ENCODE peak calls at places on chromosome 16, in four cellular contexts. M is cardiac muscle cell, H is BE2C, Q is SK-N-SH. W is an unnamed sample.

GRCh38 chr16:10578474-10579316 is 1.7 kb downstream of the EMP2 start:
- DNase-seq in M (no peak), H (no peak), Q (no peak), W (no peak)

GRCh38 chr16:11498683-11499082 is 88.0 kb downstream of the LITAF start:
- DNase-seq in M (no peak), H (no peak), Q (no peak), W (no peak)

GRCh38 chr16:83713597-83713996 is 94.2 kb upstream of the HSBP1 start:
- DNase-seq in M (no peak), H (peak; percentile 45), Q (peak; percentile 17), W (no peak)

GRCh38 chr16:72848759-72849664 is 198.9 kb downstream of the ZFHX3 start:
- DNase-seq in M (peak; percentile 94), H (peak; percentile 94), Q (peak; percentile 82), W (no peak)

GRCh38 chr16:4372578-4373355 is 1.1 kb downstream of the VASN start:
- DNase-seq in M (peak; percentile 64), H (peak; percentile 91), Q (peak; percentile 85), W (no peak)

GRCh38 chr16:3578610-3579551 is 1.7 kb upstream of the NLRC3 start:
- DNase-seq in M (no peak), H (no peak), Q (no peak), W (no peak)

GRCh38 chr16:73951541-73951940 is 345.1 kb upstream of the PSMD7 start:
- DNase-seq in M (peak; percentile 0), H (no peak), Q (no peak), W (no peak)

GRCh38 chr16:17359778-17360177 is 111.0 kb downstream of the XYLT1 start:
- DNase-seq in M (peak; percentile 15), H (no peak), Q (peak; percentile 29), W (no peak)

GRCh38 chr16:79267781-79268180 is 332.8 kb downstream of the MAF start:
- DNase-seq in M (no peak), H (no peak), Q (no peak), W (no peak)

DNA sequence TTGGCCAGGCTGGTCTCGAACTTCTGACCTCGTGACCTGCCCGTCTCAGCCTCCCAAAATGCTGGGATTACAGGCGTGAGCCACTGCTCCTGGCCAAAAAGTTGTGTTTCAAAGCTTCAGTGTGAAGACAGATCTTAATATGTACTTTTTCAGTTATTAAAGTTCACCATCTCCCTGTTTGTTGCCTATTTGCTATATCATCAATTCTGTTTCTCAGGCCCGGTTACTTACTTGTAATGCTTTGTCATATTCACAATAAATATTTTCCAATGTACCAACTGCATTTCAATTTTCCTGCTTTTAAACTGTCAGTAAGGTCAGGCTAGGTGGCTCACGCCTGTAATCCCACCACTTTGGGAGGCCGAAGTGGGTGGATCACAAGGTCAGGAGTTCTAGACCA is 22.5 kb downstream of the FANCA start:
- DNase-seq in M (no peak), H (no peak), Q (no peak), W (no peak)
- H3K36me3 ChIP-seq in M (peaks cover 3% of the 10 kb centered on the region), H (peaks cover 68% of the 10 kb centered on the region), Q (peaks cover 6% of the 10 kb centered on the region), W (peaks cover 48% of the 10 kb centered on the region)

GRCh38 chr16:50884066-50884860 is 142.4 kb downstream of the CYLD start:
- DNase-seq in M (no peak), H (peak; percentile 24), Q (peak; percentile 48), W (peak; percentile 35)
- TF ChIP-seq CTCF in M (peak; percentile 40), H (peak; percentile 35), Q (no peak), W (peak; percentile 61)

DNA sequence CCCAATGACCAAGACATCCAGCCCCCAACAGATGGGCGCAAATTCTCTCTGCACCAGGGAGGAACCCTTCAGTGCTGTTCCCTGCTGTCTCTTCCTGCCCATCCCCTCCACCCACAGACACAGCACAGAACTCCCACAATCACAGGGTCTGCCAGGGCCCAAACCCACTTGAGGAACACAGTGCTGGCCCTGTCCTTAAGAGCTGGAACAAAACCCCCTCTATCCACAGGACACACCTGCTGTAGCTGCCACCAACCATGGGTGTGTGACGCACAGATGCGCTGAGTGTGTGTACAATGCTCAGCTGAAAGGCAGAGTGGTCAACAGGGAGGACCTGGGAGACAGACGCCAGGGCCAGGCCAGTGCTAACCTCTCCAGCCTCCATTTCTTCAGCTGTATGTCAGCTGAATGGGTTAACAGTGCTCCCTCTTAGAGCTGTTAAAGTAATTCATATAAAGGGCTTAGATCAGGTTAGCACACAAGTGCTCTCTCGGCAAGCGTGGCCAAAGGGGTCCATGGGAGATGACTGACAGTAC is 62.1 kb downstream of the AMFR start:
- DNase-seq in M (no peak), H (no peak), Q (no peak), W (no peak)
- H3K36me3 ChIP-seq in M (peaks cover 23% of the 10 kb centered on the region), H (peaks cover 30% of the 10 kb centered on the region), Q (peaks cover 58% of the 10 kb centered on the region), W (peaks cover 42% of the 10 kb centered on the region)

DNA sequence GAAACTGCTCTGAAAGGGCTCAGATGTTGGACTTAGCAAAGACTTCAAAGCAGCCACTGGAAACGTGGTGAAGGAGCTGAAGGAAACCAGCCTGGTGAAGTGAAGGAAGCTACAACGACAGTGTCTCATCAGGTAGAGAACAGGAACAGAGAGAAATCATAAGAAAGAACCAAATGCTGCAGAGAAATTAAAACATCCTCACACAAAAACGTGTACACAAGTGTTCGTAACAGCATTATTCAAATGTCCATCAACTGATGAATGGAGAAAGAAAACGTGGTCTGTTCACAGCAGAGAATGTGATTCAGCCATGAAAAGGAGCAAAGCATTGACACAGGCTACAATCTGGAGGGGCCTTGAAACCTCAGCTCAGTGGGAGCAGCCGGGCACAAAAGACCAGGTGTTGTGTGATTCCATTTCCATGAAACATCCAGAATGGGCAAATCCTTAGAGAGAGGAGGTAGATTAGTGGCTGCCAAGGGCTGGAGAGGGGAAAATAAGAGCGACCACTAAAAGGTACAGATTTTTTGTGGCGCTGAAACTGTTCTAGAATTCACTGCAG is 26.9 kb downstream of the IFT140 start:
- DNase-seq in M (no peak), H (no peak), Q (no peak), W (no peak)
- TF ChIP-seq CTCF in M (no peak), H (no peak), Q (no peak), W (no peak)

DNA sequence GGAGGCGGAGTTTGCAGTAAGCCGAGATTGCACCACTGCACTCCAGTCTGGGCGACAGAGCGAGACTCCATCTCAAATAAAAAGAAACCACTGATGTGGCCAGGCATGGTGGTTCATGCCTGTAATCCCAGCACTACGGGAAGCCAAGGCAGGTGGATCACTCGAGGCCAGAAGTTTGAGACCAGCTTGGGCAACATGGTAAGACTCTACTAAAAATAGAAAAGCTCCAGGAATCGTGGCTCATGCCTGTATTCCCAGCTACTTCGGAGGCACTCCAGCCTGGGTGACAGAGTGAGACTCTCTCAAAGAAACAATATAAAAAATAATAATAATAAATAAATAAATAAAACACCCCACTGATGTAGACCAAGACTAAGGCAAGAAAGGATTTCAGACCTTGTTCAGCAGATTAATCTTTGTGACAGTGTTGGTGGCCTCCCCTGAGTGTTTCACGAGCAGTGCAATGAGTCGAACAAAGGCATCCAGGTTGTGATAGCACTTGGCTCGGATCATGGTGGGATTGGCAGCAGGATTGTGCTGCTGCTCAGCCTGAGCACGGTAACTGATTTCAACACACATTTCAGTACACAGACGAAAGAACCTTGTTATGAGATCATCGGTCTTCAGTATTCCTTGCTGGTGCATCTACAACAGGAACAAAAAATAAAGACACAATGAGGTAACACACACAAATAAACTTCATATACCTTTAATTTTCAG is 18.6 kb downstream of the SETD6 start:
- DNase-seq in M (peak; percentile 14), H (no peak), Q (no peak), W (no peak)
- H3K36me3 ChIP-seq in M (peaks cover 83% of the 10 kb centered on the region), H (peaks cover 93% of the 10 kb centered on the region), Q (peaks cover 85% of the 10 kb centered on the region), W (peaks cover 97% of the 10 kb centered on the region)

GRCh38 chr16:88415381-88416323 is 32.9 kb downstream of the ZNF469 start:
- DNase-seq in M (no peak), H (no peak), Q (no peak), W (peak; percentile 14)
- TF ChIP-seq CTCF in M (no peak), H (no peak), Q (no peak), W (no peak)

DNA sequence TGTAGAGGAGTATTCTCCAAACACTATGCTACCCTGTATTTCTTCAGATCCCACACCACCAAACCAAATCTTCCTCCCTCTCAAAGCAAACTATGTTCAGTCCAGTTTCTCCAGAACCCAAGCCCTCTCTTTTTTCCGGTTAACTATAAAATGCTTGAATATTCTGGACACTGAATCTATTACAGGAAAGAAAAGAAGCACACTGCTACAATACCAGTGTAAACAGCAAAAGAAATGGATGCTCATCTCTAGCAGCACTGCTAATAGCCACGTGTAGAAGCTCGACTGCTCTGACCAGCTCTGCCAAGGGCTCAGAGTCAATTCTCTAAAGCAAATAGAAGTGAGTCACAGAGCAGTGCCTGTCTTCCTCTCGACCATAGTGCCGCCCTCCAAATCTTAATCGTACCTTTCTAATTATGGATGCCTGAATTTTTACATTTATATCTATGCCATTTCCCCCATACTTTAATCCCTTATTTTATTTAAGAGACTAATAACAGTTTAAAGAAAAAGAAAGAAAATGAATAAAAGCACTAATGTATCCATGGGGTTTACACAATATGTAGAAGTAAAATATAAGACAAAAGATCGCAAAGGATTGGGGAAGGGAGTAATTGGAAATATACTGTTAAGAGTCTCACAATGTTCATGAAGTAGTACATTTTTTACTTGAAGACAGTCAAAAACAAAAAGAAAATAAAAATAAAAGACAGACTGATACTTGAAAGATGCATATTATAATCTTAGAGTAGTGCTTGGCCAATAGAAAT is 154.5 kb downstream of the PARN start:
- DNase-seq in M (no peak), H (no peak), Q (no peak), W (no peak)
- H3K36me3 ChIP-seq in M (no peaks in the 10 kb centered on the region), H (no peaks in the 10 kb centered on the region), Q (no peaks in the 10 kb centered on the region), W (peaks cover 5% of the 10 kb centered on the region)

GRCh38 chr16:27972500-27972899 is 91.0 kb downstream of the GSG1L start:
- DNase-seq in M (peak; percentile 32), H (no peak), Q (peak; percentile 59), W (peak; percentile 75)
- TF ChIP-seq CTCF in M (peak; percentile 52), H (peak; percentile 58), Q (peak; percentile 49), W (peak; percentile 77)